ENCODE peak calls at places on chromosomes 3 and 15, in six cellular contexts. S is ELR; R is progenitor cell of endocrine pancreas; Q is naive thymus-derived CD8-positive, alpha-beta T cell; N is T-helper 17 cell; H is endothelial cell. A is an unnamed sample.

GRCh38 chr3:61181874-61182273 is 69.4 kb downstream of the FHIT start:
- DNase-seq in S (peak; percentile 22), R (no peak), Q (no peak), N (no peak), H (no peak), A (no peak)

GRCh38 chr15:83858820-83859505 is 205.0 kb downstream of the ADAMTSL3 start:
- DNase-seq in S (no peak), R (no peak), Q (no peak), N (no peak), H (no peak), A (no peak)

GRCh38 chr15:53833134-53833624 is 73.7 kb upstream of the WDR72 start:
- DNase-seq in S (no peak), R (no peak), Q (no peak), N (no peak), H (no peak), A (no peak)

GRCh38 chr15:99158626-99159412 is 53.9 kb downstream of the SYNM start:
- DNase-seq in S (no peak), R (no peak), Q (no peak), N (no peak), H (no peak), A (no peak)

GRCh38 chr3:10173095-10173925 is 8.6 kb downstream of the IRAK2 start:
- DNase-seq in S (peak; percentile 85), R (no peak), Q (no peak), N (no peak), H (no peak), A (no peak)

GRCh38 chr3:11910971-11911531 is 64.4 kb upstream of the TAMM41 start:
- DNase-seq in S (peak; percentile 10), R (no peak), Q (no peak), N (no peak), H (no peak), A (no peak)

GRCh38 chr15:84985158-84985557 is 3.5 kb downstream of the PDE8A start:
- DNase-seq in S (no peak), R (no peak), Q (no peak), N (no peak), H (no peak), A (no peak)

GRCh38 chr15:54014067-54014466 is 35.8 kb downstream of the UNC13C start:
- DNase-seq in S (no peak), R (no peak), Q (no peak), N (no peak), H (no peak), A (no peak)

GRCh38 chr3:176375519-176375918 is 821.8 kb downstream of the TBL1XR1 start:
- DNase-seq in S (no peak), R (no peak), Q (no peak), N (no peak), H (no peak), A (no peak)

GRCh38 chr15:80817901-80818300 is 38.7 kb downstream of the CEMIP start:
- DNase-seq in S (no peak), R (no peak), Q (no peak), N (no peak), H (no peak), A (no peak)

GRCh38 chr3:107142786-107143185 is 234.5 kb upstream of the CCDC54 start:
- DNase-seq in S (no peak), R (no peak), Q (no peak), N (no peak), H (no peak), A (no peak)

GRCh38 chr3:138786788-138787276 is 47.9 kb downstream of the PIK3CB start:
- DNase-seq in S (no peak), R (no peak), Q (no peak), N (no peak), H (no peak), A (no peak)

GRCh38 chr3:161854232-161854771 is 357.7 kb downstream of the OTOL1 start:
- DNase-seq in S (peak; percentile 80), R (no peak), Q (no peak), N (no peak), H (peak; percentile 42), A (no peak)

GRCh38 chr3:178001670-178002101 is 534.5 kb upstream of the KCNMB2 start:
- DNase-seq in S (no peak), R (no peak), Q (no peak), N (no peak), H (no peak), A (peak; percentile 24)

GRCh38 chr3:18372786-18373405 is 52.2 kb downstream of the SATB1 start:
- DNase-seq in S (no peak), R (no peak), Q (peak; percentile 31), N (no peak), H (no peak), A (no peak)

GRCh38 chr3:20395692-20396091 is 209.7 kb upstream of the SGO1 start:
- DNase-seq in S (no peak), R (no peak), Q (no peak), N (no peak), H (no peak), A (no peak)

GRCh38 chr3:187481426-187481825 is 113.2 kb downstream of the RTP4 start:
- DNase-seq in S (no peak), R (no peak), Q (no peak), N (no peak), H (no peak), A (no peak)

GRCh38 chr15:90711842-90712241 is 5.3 kb upstream of the BLM start:
- DNase-seq in S (no peak), R (no peak), Q (no peak), N (no peak), H (no peak), A (no peak)

GRCh38 chr3:49872801-49873281 is 3.1 kb upstream of the CAMKV start:
- DNase-seq in S (no peak), R (no peak), Q (peak; percentile 19), N (peak; percentile 24), H (no peak), A (no peak)

GRCh38 chr3:113783980-113784379 is 37.1 kb downstream of the ATP6V1A start:
- DNase-seq in S (no peak), R (no peak), Q (no peak), N (no peak), H (peak; percentile 12), A (no peak)

GRCh38 chr3:11554236-11554610 is 89.5 kb downstream of the VGLL4 start:
- DNase-seq in S (no peak), R (no peak), Q (no peak), N (no peak), H (no peak), A (no peak)

GRCh38 chr15:31344824-31345605 is 18.4 kb downstream of the KLF13 start:
- DNase-seq in S (no peak), R (no peak), Q (no peak), N (no peak), H (no peak), A (no peak)

GRCh38 chr15:38707802-38708671 is 143.4 kb upstream of the RASGRP1 start:
- DNase-seq in S (peak; percentile 68), R (peak; percentile 18), Q (peak; percentile 18), N (no peak), H (peak; percentile 48), A (peak; percentile 66)

GRCh38 chr3:53939081-53939582 is 47.5 kb upstream of the SELENOK start:
- DNase-seq in S (no peak), R (no peak), Q (no peak), N (no peak), H (no peak), A (peak; percentile 63)

GRCh38 chr3:188158731-188159355 is 4.9 kb downstream of the LPP start:
- DNase-seq in S (no peak), R (no peak), Q (no peak), N (no peak), H (no peak), A (no peak)

GRCh38 chr15:67385971-67386370 is 131.4 kb downstream of the IQCH start:
- DNase-seq in S (no peak), R (no peak), Q (no peak), N (no peak), H (no peak), A (no peak)

GRCh38 chr3:16102905-16103364 is 71.5 kb upstream of the GALNT15 start:
- DNase-seq in S (peak; percentile 84), R (no peak), Q (no peak), N (no peak), H (no peak), A (no peak)

GRCh38 chr3:176958560-176958959 is 238.7 kb downstream of the TBL1XR1 start:
- DNase-seq in S (no peak), R (no peak), Q (no peak), N (no peak), H (no peak), A (no peak)

GRCh38 chr3:156694536-156694935 is 20.1 kb downstream of the TIPARP start:
- DNase-seq in S (peak; percentile 77), R (no peak), Q (no peak), N (no peak), H (no peak), A (no peak)

GRCh38 chr3:160981217-160981938 is 123.8 kb downstream of the B3GALNT1 start:
- DNase-seq in S (no peak), R (no peak), Q (peak; percentile 38), N (no peak), H (no peak), A (no peak)

GRCh38 chr15:34732430-34732829 is 22.4 kb downstream of the GJD2 start:
- DNase-seq in S (no peak), R (no peak), Q (no peak), N (no peak), H (no peak), A (no peak)

GRCh38 chr3:32842987-32843386 is 25.2 kb downstream of the TRIM71 start:
- DNase-seq in S (no peak), R (no peak), Q (no peak), N (no peak), H (no peak), A (no peak)

GRCh38 chr3:177468816-177469590 is 271.7 kb upstream of the TBL1XR1 start:
- DNase-seq in S (no peak), R (no peak), Q (no peak), N (no peak), H (no peak), A (no peak)

GRCh38 chr3:34683851-34684250 is 885.4 kb downstream of the PDCD6IP start:
- DNase-seq in S (peak; percentile 27), R (peak; percentile 49), Q (peak; percentile 3), N (no peak), H (peak; percentile 73), A (peak; percentile 52)

GRCh38 chr3:36444909-36445308 is 64.6 kb downstream of the STAC start:
- DNase-seq in S (peak; percentile 36), R (no peak), Q (no peak), N (no peak), H (no peak), A (no peak)

GRCh38 chr3:177615015-177615414 is 417.7 kb upstream of the TBL1XR1 start:
- DNase-seq in S (peak; percentile 4), R (no peak), Q (no peak), N (no peak), H (no peak), A (no peak)

GRCh38 chr15:90889736-90890456 is 5.6 kb downstream of the FES start:
- DNase-seq in S (no peak), R (no peak), Q (no peak), N (no peak), H (no peak), A (no peak)

GRCh38 chr3:99357131-99357530 is 281.3 kb upstream of the COL8A1 start:
- DNase-seq in S (no peak), R (no peak), Q (no peak), N (no peak), H (no peak), A (no peak)

GRCh38 chr15:88124199-88124598 is 132.3 kb downstream of the NTRK3 start:
- DNase-seq in S (no peak), R (no peak), Q (no peak), N (no peak), H (no peak), A (no peak)